ENCODE peak calls at places on chromosome 21, in five cellular contexts. J is BJ, V is left lung, G is choroid plexus epithelial cell, P is lower lobe of right lung. X is an unnamed sample.

GRCh38 chr21:25960423-25960822 is 210.1 kb downstream of the APP start:
- DNase-seq in J (no peak), V (no peak), G (no peak), P (no peak), X (no peak)

GRCh38 chr21:26544208-26544607 is 28.9 kb downstream of the CYYR1 start:
- DNase-seq in J (no peak), V (no peak), G (no peak), P (no peak), X (no peak)

GRCh38 chr21:25508364-25508763 is 98.9 kb downstream of the MRPL39 start:
- DNase-seq in J (no peak), V (no peak), G (no peak), P (no peak), X (no peak)

GRCh38 chr21:20591294-20591693 is 406.9 kb upstream of the NCAM2 start:
- DNase-seq in J (no peak), V (no peak), G (peak), P (no peak), X (no peak)

GRCh38 chr21:38311765-38312164 is 55.0 kb downstream of the KCNJ15 start:
- DNase-seq in J (no peak), V (no peak), G (peak), P (no peak), X (peak)

GRCh38 chr21:36732761-36733160 is 33.8 kb downstream of the SIM2 start:
- DNase-seq in J (no peak), V (no peak), G (no peak), P (no peak), X (no peak)

GRCh38 chr21:29481641-29482040 is 182.9 kb downstream of the BACH1 start:
- DNase-seq in J (peak), V (no peak), G (peak), P (no peak), X (no peak)

GRCh38 chr21:20875741-20876140 is 122.5 kb upstream of the NCAM2 start:
- DNase-seq in J (no peak), V (no peak), G (peak), P (no peak), X (no peak)

GRCh38 chr21:35578350-35578782 is 482.0 kb downstream of the SETD4 start:
- DNase-seq in J (peak), V (no peak), G (peak), P (no peak), X (peak)

GRCh38 chr21:28421716-28422480 is 570.8 kb downstream of the LTN1 start:
- DNase-seq in J (peak), V (no peak), G (peak), P (no peak), X (no peak)

GRCh38 chr21:29302340-29302991 is 3.7 kb downstream of the BACH1 start:
- DNase-seq in J (no peak), V (no peak), G (peak), P (no peak), X (no peak)

GRCh38 chr21:35619184-35619583 is 441.1 kb downstream of the SETD4 start:
- DNase-seq in J (no peak), V (no peak), G (peak), P (no peak), X (peak)

GRCh38 chr21:27806261-27806660 is 839.4 kb upstream of the ADAMTS5 start:
- DNase-seq in J (no peak), V (no peak), G (no peak), P (no peak), X (no peak)

GRCh38 chr21:43824250-43824882 is 35.0 kb downstream of the RRP1 start:
- DNase-seq in J (no peak), V (no peak), G (peak), P (no peak), X (no peak)

GRCh38 chr21:30900881-30901280 is 19.5 kb upstream of the KRTAP11-1 start:
- DNase-seq in J (no peak), V (no peak), G (no peak), P (no peak), X (no peak)

GRCh38 chr21:36887983-36888382 is 78.5 kb downstream of the HLCS start:
- DNase-seq in J (no peak), V (no peak), G (no peak), P (no peak), X (no peak)

GRCh38 chr21:29323189-29323588 is 24.5 kb downstream of the BACH1 start:
- DNase-seq in J (no peak), V (no peak), G (no peak), P (no peak), X (no peak)

GRCh38 chr21:20353351-20353750 is 644.9 kb upstream of the NCAM2 start:
- DNase-seq in J (no peak), V (no peak), G (no peak), P (no peak), X (no peak)

GRCh38 chr21:28298251-28298672 is 694.4 kb downstream of the LTN1 start:
- DNase-seq in J (no peak), V (no peak), G (peak), P (no peak), X (no peak)

GRCh38 chr21:36627242-36627641 is 71.7 kb upstream of the SIM2 start:
- DNase-seq in J (no peak), V (no peak), G (peak), P (no peak), X (peak)

GRCh38 chr21:37365657-37366487 is 701 bp upstream of the DYRK1A start:
- DNase-seq in J (no peak), V (peak), G (peak), P (peak), X (no peak)

GRCh38 chr21:37240978-37241377 is 26.2 kb downstream of the VPS26C start:
- DNase-seq in J (no peak), V (no peak), G (no peak), P (no peak), X (no peak)

GRCh38 chr21:36150192-36150711 is 6.4 kb upstream of the DOP1B start:
- DNase-seq in J (no peak), V (peak), G (peak), P (peak), X (no peak)

GRCh38 chr21:29715089-29715488 is 224.7 kb downstream of the GRIK1 start:
- DNase-seq in J (no peak), V (no peak), G (no peak), P (no peak), X (no peak)

GRCh38 chr21:14826630-14827029 is 238.2 kb downstream of the NRIP1 start:
- DNase-seq in J (no peak), V (no peak), G (no peak), P (no peak), X (no peak)
- H3K4me3 ChIP-seq in J (no peak), V (no peak), G (no peak), P (no peak), X (no peak)

DNA sequence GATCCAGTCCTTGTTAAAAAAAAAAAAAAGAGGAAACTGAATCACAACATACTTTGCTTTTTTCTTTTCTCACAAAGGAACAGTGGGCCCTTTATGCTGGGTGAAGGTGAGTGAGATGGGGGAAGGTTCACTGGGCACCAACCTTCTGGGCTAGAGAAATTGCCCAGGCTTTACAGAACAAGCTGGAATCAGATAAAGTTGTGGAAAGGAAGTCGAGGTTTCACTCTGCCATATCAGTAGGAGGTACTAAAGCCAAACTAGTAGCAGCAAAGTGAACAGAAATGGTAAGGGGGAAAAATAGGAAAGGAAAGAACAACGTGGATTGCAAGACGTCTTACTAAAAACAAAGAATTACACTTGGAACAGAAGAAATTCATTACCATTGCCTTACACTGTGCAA is 2.9 kb downstream of the IFNAR2 start:
- DNase-seq in J (no peak), V (no peak), G (no peak), P (no peak), X (no peak)
- H3K4me3 ChIP-seq in J (no peak), V (peak), G (no peak), P (no peak), X (no peak)

GRCh38 chr21:16425297-16425696 is 695.5 kb downstream of the USP25 start:
- DNase-seq in J (no peak), V (no peak), G (no peak), P (no peak), X (no peak)

GRCh38 chr21:16423921-16424320 is 694.1 kb downstream of the USP25 start:
- DNase-seq in J (no peak), V (no peak), G (no peak), P (no peak), X (no peak)

GRCh38 chr21:16422702-16423101 is 692.9 kb downstream of the USP25 start:
- DNase-seq in J (no peak), V (no peak), G (no peak), P (no peak), X (no peak)

GRCh38 chr21:16426936-16427335 is 697.2 kb downstream of the USP25 start:
- DNase-seq in J (no peak), V (no peak), G (no peak), P (no peak), X (no peak)

GRCh38 chr21:16424331-16424749 is 694.6 kb downstream of the USP25 start:
- DNase-seq in J (no peak), V (no peak), G (peak), P (no peak), X (no peak)
- H3K4me3 ChIP-seq in J (no peak), V (peak), G (no peak), P (peak), X (peak)

GRCh38 chr21:44846485-44847260 is 26.8 kb downstream of the PTTG1IP start:
- DNase-seq in J (no peak), V (peak), G (no peak), P (peak), X (peak)
- H3K4me3 ChIP-seq in J (no peak), V (peak), G (no peak), P (peak), X (no peak)

DNA sequence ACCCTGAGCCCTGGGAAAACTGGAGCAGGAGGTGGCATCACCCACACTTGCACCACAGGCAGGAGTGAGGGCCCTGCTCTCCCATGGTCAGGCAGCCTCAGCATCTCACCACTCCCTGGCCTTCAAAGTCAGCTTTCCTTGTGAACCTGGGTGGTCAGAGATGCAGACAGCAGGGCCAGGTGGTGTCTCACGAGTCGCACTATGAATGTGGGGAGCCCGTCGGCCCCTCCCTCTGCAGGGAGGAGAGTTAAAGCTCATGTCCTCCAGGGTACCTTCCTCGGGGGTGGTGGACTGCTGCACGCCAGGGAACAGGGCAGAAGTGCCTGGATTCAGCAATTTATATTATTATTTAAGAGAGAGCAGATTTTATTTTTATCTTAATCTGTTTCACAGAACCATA is 24.1 kb downstream of the ABCG1 start:
- DNase-seq in J (no peak), V (no peak), G (no peak), P (peak), X (no peak)
- H3K4me3 ChIP-seq in J (no peak), V (no peak), G (no peak), P (no peak), X (no peak)

GRCh38 chr21:46189959-46190490 is 5.8 kb upstream of the SPATC1L start:
- DNase-seq in J (no peak), V (no peak), G (no peak), P (no peak), X (no peak)

GRCh38 chr21:46193829-46194373 is 9.6 kb upstream of the SPATC1L start:
- DNase-seq in J (no peak), V (no peak), G (no peak), P (peak), X (no peak)

GRCh38 chr21:46191257-46191685 is 7.0 kb upstream of the SPATC1L start:
- DNase-seq in J (no peak), V (no peak), G (peak), P (no peak), X (peak)

GRCh38 chr21:46190491-46191131 is 6.4 kb upstream of the SPATC1L start:
- DNase-seq in J (no peak), V (no peak), G (no peak), P (no peak), X (no peak)

GRCh38 chr21:46191686-46192575 is 7.7 kb upstream of the SPATC1L start:
- DNase-seq in J (no peak), V (no peak), G (no peak), P (no peak), X (no peak)
- H3K4me3 ChIP-seq in J (no peak), V (no peak), G (no peak), P (no peak), X (no peak)